ENCODE peak calls at places on chromosomes 2 and 18, in four cellular contexts. U is CD8-positive, alpha-beta memory T cell; M is uterus; H is prostate gland. D is an unnamed sample.

GRCh38 chr2:192159215-192159614 is 35.5 kb downstream of the TMEFF2 start:
- DNase-seq in U (no peak), M (no peak), H (no peak), D (no peak)

GRCh38 chr2:238475571-238475970 is 48.8 kb downstream of the ASB1 start:
- DNase-seq in U (no peak), M (no peak), H (no peak), D (no peak)

GRCh38 chr2:29923110-29923721 is 1.8 kb upstream of the ALK start:
- DNase-seq in U (peak; percentile 51), M (peak; percentile 21), H (peak; percentile 31), D (peak; percentile 63)

GRCh38 chr2:237932731-237933131 is 34.1 kb upstream of the UBE2F start:
- DNase-seq in U (no peak), M (no peak), H (no peak), D (no peak)

GRCh38 chr2:64330281-64330680 is 123.7 kb upstream of the LGALSL start:
- DNase-seq in U (no peak), M (no peak), H (no peak), D (no peak)

GRCh38 chr2:25257032-25257455 is 84.7 kb downstream of the DNMT3A start:
- DNase-seq in U (no peak), M (no peak), H (no peak), D (no peak)

GRCh38 chr18:79571221-79572092 is 108.1 kb upstream of the CTDP1 start:
- DNase-seq in U (peak; percentile 39), M (peak; percentile 11), H (no peak), D (no peak)

GRCh38 chr2:160425794-160426193 is 67.8 kb downstream of the RBMS1 start:
- DNase-seq in U (no peak), M (no peak), H (no peak), D (no peak)

GRCh38 chr2:233811732-233812131 is 33.6 kb downstream of the MROH2A start:
- DNase-seq in U (peak; percentile 39), M (no peak), H (no peak), D (no peak)

GRCh38 chr2:173414823-173415322 is 60.2 kb downstream of the CDCA7 start:
- DNase-seq in U (no peak), M (peak; percentile 62), H (no peak), D (no peak)

GRCh38 chr2:192228685-192229084 is 34.0 kb upstream of the TMEFF2 start:
- DNase-seq in U (no peak), M (no peak), H (no peak), D (no peak)

GRCh38 chr2:195663007-195663406 is 6.0 kb downstream of the SLC39A10 start:
- DNase-seq in U (no peak), M (no peak), H (no peak), D (no peak)

GRCh38 chr2:27509326-27509725 is 12.7 kb downstream of the GCKR start:
- DNase-seq in U (no peak), M (no peak), H (no peak), D (no peak)

GRCh38 chr2:69830045-69830905 is 815 bp downstream of the GMCL1 start:
- DNase-seq in U (peak; percentile 66), M (no peak), H (peak; percentile 18), D (peak; percentile 81)

GRCh38 chr2:26273501-26273900 is 28.8 kb downstream of the HADHB start:
- DNase-seq in U (no peak), M (no peak), H (no peak), D (no peak)

GRCh38 chr2:159290289-159290907 is 3.9 kb upstream of the WDSUB1 start:
- DNase-seq in U (no peak), M (no peak), H (no peak), D (no peak)

GRCh38 chr2:234451852-234452625 is 44.8 kb downstream of the ARL4C start:
- DNase-seq in U (no peak), M (no peak), H (no peak), D (no peak)

GRCh38 chr2:151575338-151575737 is 158.9 kb downstream of the NEB start:
- DNase-seq in U (no peak), M (no peak), H (no peak), D (no peak)

GRCh38 chr2:218559021-218559420 is 9.1 kb downstream of the USP37 start:
- DNase-seq in U (no peak), M (no peak), H (no peak), D (no peak)

GRCh38 chr2:85409719-85410583 is at the start of gene CAPG:
- DNase-seq in U (no peak), M (peak; percentile 48), H (peak; percentile 69), D (peak; percentile 88)

GRCh38 chr2:40330086-40330485 is 121.8 kb downstream of the SLC8A1 start:
- DNase-seq in U (no peak), M (no peak), H (no peak), D (no peak)

DNA sequence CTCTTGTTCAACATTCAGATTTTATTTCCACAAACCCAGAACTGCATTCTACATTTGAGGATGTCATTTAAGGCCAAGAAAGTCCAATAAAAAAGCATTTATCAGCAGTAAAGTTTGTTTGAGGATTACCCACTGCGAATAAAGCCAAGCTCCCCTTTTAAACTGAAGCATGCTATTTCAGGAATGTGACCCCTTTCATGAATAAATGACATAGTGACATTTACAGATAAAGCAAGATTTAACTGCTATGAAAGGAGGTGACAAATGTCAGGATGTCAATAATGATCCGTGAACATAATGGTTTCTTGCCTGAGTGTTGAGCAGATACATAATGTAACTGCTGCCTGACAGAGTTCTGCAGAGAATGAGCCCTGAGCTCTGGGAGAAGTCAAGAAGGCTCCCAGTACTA is 146.3 kb downstream of the TDRD15 start:
- DNase-seq in U (no peak), M (no peak), H (no peak), D (no peak)
- H3K27ac ChIP-seq in U (no peak overlapping the region), M (peak overlapping the region; percentile 28), H (no peak overlapping the region), D (no peak overlapping the region)

GRCh38 chr2:240143276-240143675 is 2.8 kb upstream of the OTOS start:
- DNase-seq in U (peak; percentile 28), M (no peak), H (no peak), D (no peak)
- H3K27ac ChIP-seq in U (no peak overlapping the region), M (no peak overlapping the region), H (no peak overlapping the region), D (no peak overlapping the region)

DNA sequence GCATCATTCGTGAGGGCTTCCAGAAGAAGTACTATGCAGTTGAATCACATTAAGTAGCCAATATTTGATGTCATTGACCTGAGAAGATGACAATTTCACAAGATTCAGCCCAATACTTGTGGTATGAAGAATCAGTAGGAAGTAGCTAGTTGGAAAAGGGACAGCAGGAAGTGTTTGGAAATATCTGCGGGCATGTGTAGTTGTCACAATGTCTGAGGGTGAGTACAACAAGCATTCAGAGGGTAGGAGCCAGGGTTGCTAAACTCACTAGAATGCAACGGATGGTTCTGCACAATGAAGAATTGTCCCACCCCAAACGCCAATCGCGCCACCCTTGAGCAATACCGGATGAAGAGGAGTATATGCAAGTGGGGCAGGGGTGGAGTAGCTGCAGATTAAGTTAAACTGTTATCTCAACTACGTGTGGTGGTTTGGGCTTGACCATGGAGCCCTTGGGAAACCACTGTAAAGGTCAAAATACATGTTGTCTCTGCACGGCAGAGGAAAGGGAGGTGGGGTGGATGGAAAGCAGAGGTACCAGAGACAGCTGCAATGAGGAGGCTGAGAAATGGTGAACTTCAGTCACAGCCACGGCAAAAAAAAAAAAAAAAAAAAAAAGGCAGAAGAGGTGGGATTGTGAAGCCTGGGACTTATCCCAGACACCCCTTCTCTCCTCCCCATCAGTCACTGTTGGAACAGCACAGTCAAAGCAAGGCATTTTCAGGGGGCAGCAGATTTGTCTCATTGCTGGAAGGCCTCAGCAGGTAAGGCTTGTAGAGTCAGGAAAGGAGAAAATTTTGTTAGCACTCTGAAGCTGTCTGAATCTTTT is 5.1 kb downstream of the CCL20 start:
- DNase-seq in U (no peak), M (no peak), H (no peak), D (peak; percentile 64)
- H3K27ac ChIP-seq in U (no peak overlapping the region), M (no peak overlapping the region), H (no peak overlapping the region), D (peak overlapping the region; percentile 62)

GRCh38 chr2:231050018-231050901 is 6.4 kb upstream of the PSMD1 start:
- DNase-seq in U (no peak), M (no peak), H (no peak), D (peak; percentile 95)

GRCh38 chr2:231051116-231051515 is 5.6 kb upstream of the PSMD1 start:
- DNase-seq in U (no peak), M (no peak), H (no peak), D (no peak)

GRCh38 chr2:231047922-231048544 is 8.6 kb upstream of the PSMD1 start:
- DNase-seq in U (no peak), M (no peak), H (no peak), D (no peak)

GRCh38 chr2:231047270-231047921 is 9.3 kb upstream of the PSMD1 start:
- DNase-seq in U (no peak), M (no peak), H (no peak), D (no peak)

GRCh38 chr2:231049286-231050017 is 7.2 kb upstream of the PSMD1 start:
- DNase-seq in U (no peak), M (no peak), H (no peak), D (no peak)
- H3K27ac ChIP-seq in U (no peak overlapping the region), M (no peak overlapping the region), H (no peak overlapping the region), D (no peak overlapping the region)

GRCh38 chr2:43193652-43193995 is 32.8 kb downstream of the ZFP36L2 start:
- DNase-seq in U (no peak), M (no peak), H (no peak), D (peak; percentile 82)
- H3K27ac ChIP-seq in U (peak overlapping the region; percentile 86), M (no peak overlapping the region), H (no peak overlapping the region), D (peak overlapping the region; percentile 83)

D was measured in small intestine.